ENCODE peak calls at places on chromosomes 3 and 15, in seven cellular contexts. One of them, this sample, is unnamed.

GRCh38 chr3:30641612-30642251 is 35.3 kb downstream of the TGFBR2 start:
- DNase-seq in CD4-positive, CD25-positive, alpha-beta regulatory T cell: no peak
- DNase-seq in stomach: no peak
- DNase-seq in heart left ventricle: no peak
- DNase-seq in K562: no peak
- DNase-seq in pancreas: no peak
- DNase-seq in endothelial cell of umbilical vein: no peak
- DNase-seq in this sample: no peak

GRCh38 chr3:54999801-55000200 is 71.9 kb upstream of the LRTM1 start:
- DNase-seq in CD4-positive, CD25-positive, alpha-beta regulatory T cell: no peak
- DNase-seq in stomach: no peak
- DNase-seq in heart left ventricle: no peak
- DNase-seq in K562: no peak
- DNase-seq in pancreas: no peak
- DNase-seq in endothelial cell of umbilical vein: no peak
- DNase-seq in this sample: no peak

GRCh38 chr15:89797678-89798201 is 16.9 kb downstream of the ANPEP start:
- DNase-seq in CD4-positive, CD25-positive, alpha-beta regulatory T cell: no peak
- DNase-seq in stomach: no peak
- DNase-seq in heart left ventricle: no peak
- DNase-seq in K562: no peak
- DNase-seq in pancreas: no peak
- DNase-seq in endothelial cell of umbilical vein: no peak
- DNase-seq in this sample: no peak

GRCh38 chr15:75446146-75446545 is 5.3 kb downstream of the SIN3A start:
- DNase-seq in CD4-positive, CD25-positive, alpha-beta regulatory T cell: peak; percentile 47
- DNase-seq in stomach: no peak
- DNase-seq in heart left ventricle: no peak
- DNase-seq in K562: no peak
- DNase-seq in pancreas: no peak
- DNase-seq in endothelial cell of umbilical vein: no peak
- DNase-seq in this sample: no peak

GRCh38 chr3:105976211-105976610 is 107.4 kb upstream of the CBLB start:
- DNase-seq in CD4-positive, CD25-positive, alpha-beta regulatory T cell: no peak
- DNase-seq in stomach: no peak
- DNase-seq in heart left ventricle: no peak
- DNase-seq in K562: no peak
- DNase-seq in pancreas: no peak
- DNase-seq in endothelial cell of umbilical vein: no peak
- DNase-seq in this sample: no peak

GRCh38 chr3:42801048-42801620 is 3.2 kb downstream of the HIGD1A start:
- DNase-seq in CD4-positive, CD25-positive, alpha-beta regulatory T cell: no peak
- DNase-seq in stomach: no peak
- DNase-seq in heart left ventricle: no peak
- DNase-seq in K562: no peak
- DNase-seq in pancreas: no peak
- DNase-seq in endothelial cell of umbilical vein: no peak
- DNase-seq in this sample: no peak

GRCh38 chr15:75202251-75203016 is 752 bp downstream of the C15orf39 start:
- DNase-seq in CD4-positive, CD25-positive, alpha-beta regulatory T cell: peak; percentile 94
- DNase-seq in stomach: peak; percentile 85
- DNase-seq in heart left ventricle: peak; percentile 90
- DNase-seq in K562: peak; percentile 62
- DNase-seq in pancreas: peak; percentile 94
- DNase-seq in endothelial cell of umbilical vein: peak; percentile 59
- DNase-seq in this sample: peak; percentile 94

GRCh38 chr3:192188218-192188835 is 539.0 kb downstream of the FGF12 start:
- DNase-seq in CD4-positive, CD25-positive, alpha-beta regulatory T cell: peak; percentile 52
- DNase-seq in stomach: peak; percentile 68
- DNase-seq in heart left ventricle: peak; percentile 52
- DNase-seq in K562: peak; percentile 54
- DNase-seq in pancreas: no peak
- DNase-seq in endothelial cell of umbilical vein: peak; percentile 46
- DNase-seq in this sample: peak; percentile 91

GRCh38 chr15:76150508-76150907 is 90.7 kb downstream of the TMEM266 start:
- DNase-seq in CD4-positive, CD25-positive, alpha-beta regulatory T cell: peak; percentile 8
- DNase-seq in stomach: peak; percentile 69
- DNase-seq in heart left ventricle: peak; percentile 60
- DNase-seq in K562: no peak
- DNase-seq in pancreas: no peak
- DNase-seq in endothelial cell of umbilical vein: no peak
- DNase-seq in this sample: peak; percentile 50

GRCh38 chr3:53804697-53805462 is 41.3 kb downstream of the CHDH start:
- DNase-seq in CD4-positive, CD25-positive, alpha-beta regulatory T cell: no peak
- DNase-seq in stomach: no peak
- DNase-seq in heart left ventricle: no peak
- DNase-seq in K562: no peak
- DNase-seq in pancreas: no peak
- DNase-seq in endothelial cell of umbilical vein: no peak
- DNase-seq in this sample: peak; percentile 43

GRCh38 chr3:196260784-196261183 is 26.7 kb downstream of the PCYT1A start:
- DNase-seq in CD4-positive, CD25-positive, alpha-beta regulatory T cell: no peak
- DNase-seq in stomach: no peak
- DNase-seq in heart left ventricle: no peak
- DNase-seq in K562: no peak
- DNase-seq in pancreas: no peak
- DNase-seq in endothelial cell of umbilical vein: no peak
- DNase-seq in this sample: no peak

GRCh38 chr3:32401541-32402052 is 9.9 kb downstream of the CMTM7 start:
- DNase-seq in CD4-positive, CD25-positive, alpha-beta regulatory T cell: peak; percentile 88
- DNase-seq in stomach: peak; percentile 74
- DNase-seq in heart left ventricle: peak; percentile 94
- DNase-seq in K562: no peak
- DNase-seq in pancreas: peak; percentile 87
- DNase-seq in endothelial cell of umbilical vein: peak; percentile 96
- DNase-seq in this sample: no peak

GRCh38 chr3:100463002-100463401 is 29.4 kb upstream of the TMEM45A start:
- DNase-seq in CD4-positive, CD25-positive, alpha-beta regulatory T cell: peak; percentile 49
- DNase-seq in stomach: no peak
- DNase-seq in heart left ventricle: no peak
- DNase-seq in K562: peak; percentile 37
- DNase-seq in pancreas: no peak
- DNase-seq in endothelial cell of umbilical vein: peak; percentile 52
- DNase-seq in this sample: peak; percentile 79

GRCh38 chr15:78209646-78210348 is 24.6 kb downstream of the ACSBG1 start:
- DNase-seq in CD4-positive, CD25-positive, alpha-beta regulatory T cell: no peak
- DNase-seq in stomach: peak; percentile 80
- DNase-seq in heart left ventricle: no peak
- DNase-seq in K562: no peak
- DNase-seq in pancreas: peak; percentile 88
- DNase-seq in endothelial cell of umbilical vein: no peak
- DNase-seq in this sample: no peak

GRCh38 chr15:100785181-100786138 is 94.2 kb upstream of the ALDH1A3 start:
- DNase-seq in CD4-positive, CD25-positive, alpha-beta regulatory T cell: no peak
- DNase-seq in stomach: no peak
- DNase-seq in heart left ventricle: no peak
- DNase-seq in K562: no peak
- DNase-seq in pancreas: no peak
- DNase-seq in endothelial cell of umbilical vein: no peak
- DNase-seq in this sample: no peak

GRCh38 chr15:25415707-25416106 is 23.1 kb downstream of the UBE3A start:
- DNase-seq in CD4-positive, CD25-positive, alpha-beta regulatory T cell: no peak
- DNase-seq in stomach: no peak
- DNase-seq in heart left ventricle: no peak
- DNase-seq in K562: no peak
- DNase-seq in pancreas: no peak
- DNase-seq in endothelial cell of umbilical vein: no peak
- DNase-seq in this sample: no peak

GRCh38 chr3:62316525-62316924 is 56.8 kb downstream of the FEZF2 start:
- DNase-seq in CD4-positive, CD25-positive, alpha-beta regulatory T cell: no peak
- DNase-seq in stomach: no peak
- DNase-seq in heart left ventricle: no peak
- DNase-seq in K562: no peak
- DNase-seq in pancreas: no peak
- DNase-seq in endothelial cell of umbilical vein: no peak
- DNase-seq in this sample: no peak

GRCh38 chr3:136075816-136076215 is 110.3 kb downstream of the PPP2R3A start:
- DNase-seq in CD4-positive, CD25-positive, alpha-beta regulatory T cell: no peak
- DNase-seq in stomach: no peak
- DNase-seq in heart left ventricle: no peak
- DNase-seq in K562: no peak
- DNase-seq in pancreas: no peak
- DNase-seq in endothelial cell of umbilical vein: no peak
- DNase-seq in this sample: peak; percentile 49

GRCh38 chr15:43954181-43954621 is 127.4 kb downstream of the WDR76 start:
- DNase-seq in CD4-positive, CD25-positive, alpha-beta regulatory T cell: no peak
- DNase-seq in stomach: no peak
- DNase-seq in heart left ventricle: no peak
- DNase-seq in K562: no peak
- DNase-seq in pancreas: no peak
- DNase-seq in endothelial cell of umbilical vein: no peak
- DNase-seq in this sample: no peak

GRCh38 chr3:5425371-5425770 is 237.9 kb downstream of the EDEM1 start:
- DNase-seq in CD4-positive, CD25-positive, alpha-beta regulatory T cell: no peak
- DNase-seq in stomach: no peak
- DNase-seq in heart left ventricle: no peak
- DNase-seq in K562: no peak
- DNase-seq in pancreas: no peak
- DNase-seq in endothelial cell of umbilical vein: no peak
- DNase-seq in this sample: no peak

GRCh38 chr3:109072208-109072607 is 45.7 kb downstream of the MORC1 start:
- DNase-seq in CD4-positive, CD25-positive, alpha-beta regulatory T cell: peak; percentile 6
- DNase-seq in stomach: no peak
- DNase-seq in heart left ventricle: no peak
- DNase-seq in K562: no peak
- DNase-seq in pancreas: no peak
- DNase-seq in endothelial cell of umbilical vein: no peak
- DNase-seq in this sample: no peak

GRCh38 chr15:39592500-39592899 is 11.6 kb downstream of the THBS1 start:
- DNase-seq in CD4-positive, CD25-positive, alpha-beta regulatory T cell: no peak
- DNase-seq in stomach: no peak
- DNase-seq in heart left ventricle: no peak
- DNase-seq in K562: no peak
- DNase-seq in pancreas: no peak
- DNase-seq in endothelial cell of umbilical vein: peak; percentile 69
- DNase-seq in this sample: no peak

GRCh38 chr3:182413061-182413460 is 380.2 kb upstream of the ATP11B start:
- DNase-seq in CD4-positive, CD25-positive, alpha-beta regulatory T cell: no peak
- DNase-seq in stomach: no peak
- DNase-seq in heart left ventricle: no peak
- DNase-seq in K562: no peak
- DNase-seq in pancreas: no peak
- DNase-seq in endothelial cell of umbilical vein: no peak
- DNase-seq in this sample: peak; percentile 53

GRCh38 chr3:149150436-149150835 is 21.0 kb downstream of the HPS3 start:
- DNase-seq in CD4-positive, CD25-positive, alpha-beta regulatory T cell: no peak
- DNase-seq in stomach: no peak
- DNase-seq in heart left ventricle: no peak
- DNase-seq in K562: no peak
- DNase-seq in pancreas: no peak
- DNase-seq in endothelial cell of umbilical vein: no peak
- DNase-seq in this sample: no peak
- H3K27ac ChIP-seq in CD4-positive, CD25-positive, alpha-beta regulatory T cell: no peak overlapping the region
- H3K27ac ChIP-seq in stomach: no peak overlapping the region
- H3K27ac ChIP-seq in heart left ventricle: no peak overlapping the region
- H3K27ac ChIP-seq in K562: no peak overlapping the region
- H3K27ac ChIP-seq in pancreas: no peak overlapping the region
- H3K27ac ChIP-seq in endothelial cell of umbilical vein: no peak overlapping the region
- H3K27ac ChIP-seq in this sample: no peak overlapping the region

DNA sequence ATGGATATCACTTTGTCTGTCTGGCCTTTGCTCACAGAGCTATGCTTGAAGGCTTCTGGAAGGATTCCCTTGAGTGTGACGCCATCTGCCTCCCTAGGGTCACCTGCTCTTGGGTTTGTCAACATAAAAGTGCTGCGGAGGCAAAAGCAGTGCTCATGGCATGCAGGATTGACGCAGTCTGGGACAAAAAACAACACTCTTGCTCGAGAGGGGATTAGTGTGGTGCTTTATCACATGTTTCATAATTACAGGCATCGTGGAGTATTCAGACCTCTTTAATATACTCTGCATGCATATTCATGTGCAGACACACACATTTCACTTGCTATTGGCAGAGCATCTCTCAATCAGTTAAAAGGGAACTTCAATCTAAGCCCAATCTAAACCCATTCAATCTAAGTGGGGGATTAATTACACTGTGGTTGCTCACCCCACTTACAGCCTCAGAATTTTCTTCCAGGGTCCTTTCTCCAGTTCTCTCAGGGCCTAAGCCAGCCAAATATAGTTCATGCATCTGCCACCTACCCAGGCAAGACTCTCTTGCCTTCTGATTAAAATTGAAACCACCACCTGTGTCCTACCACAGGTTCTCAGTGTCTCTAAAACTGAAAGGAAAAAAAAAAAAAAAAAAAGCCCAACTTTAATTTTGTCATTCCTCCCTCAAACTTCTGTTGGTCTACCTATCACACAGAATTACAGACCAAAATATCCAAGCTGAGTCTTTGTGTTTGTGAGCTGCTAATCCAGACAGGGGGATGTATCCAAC is 75.6 kb downstream of the BFSP2 start:
- DNase-seq in CD4-positive, CD25-positive, alpha-beta regulatory T cell: peak; percentile 89
- DNase-seq in stomach: no peak
- DNase-seq in heart left ventricle: no peak
- DNase-seq in K562: no peak
- DNase-seq in pancreas: no peak
- DNase-seq in endothelial cell of umbilical vein: no peak
- DNase-seq in this sample: peak; percentile 91
- H3K4me1 ChIP-seq in CD4-positive, CD25-positive, alpha-beta regulatory T cell: peaks cover 47% of the 10 kb centered on the region
- H3K4me1 ChIP-seq in stomach: peaks cover 8% of the 10 kb centered on the region
- H3K4me1 ChIP-seq in heart left ventricle: no peaks in the 10 kb centered on the region
- H3K4me1 ChIP-seq in K562: no peaks in the 10 kb centered on the region
- H3K4me1 ChIP-seq in pancreas: no peaks in the 10 kb centered on the region
- H3K4me1 ChIP-seq in endothelial cell of umbilical vein: no peaks in the 10 kb centered on the region
- H3K4me1 ChIP-seq in this sample: peaks cover 97% of the 10 kb centered on the region

GRCh38 chr3:127739347-127740135 is 66.8 kb downstream of the ABTB1 start:
- DNase-seq in CD4-positive, CD25-positive, alpha-beta regulatory T cell: no peak
- DNase-seq in stomach: no peak
- DNase-seq in heart left ventricle: no peak
- DNase-seq in K562: no peak
- DNase-seq in pancreas: no peak
- DNase-seq in endothelial cell of umbilical vein: no peak
- DNase-seq in this sample: no peak
- H3K27ac ChIP-seq in CD4-positive, CD25-positive, alpha-beta regulatory T cell: no peak overlapping the region
- H3K27ac ChIP-seq in stomach: peak overlapping the region; percentile 80
- H3K27ac ChIP-seq in heart left ventricle: peak overlapping the region; percentile 73
- H3K27ac ChIP-seq in K562: no peak overlapping the region
- H3K27ac ChIP-seq in pancreas: no peak overlapping the region
- H3K27ac ChIP-seq in endothelial cell of umbilical vein: no peak overlapping the region
- H3K27ac ChIP-seq in this sample: peak overlapping the region; percentile 98

GRCh38 chr15:63052128-63052826 is 9.7 kb downstream of the TPM1 start:
- DNase-seq in CD4-positive, CD25-positive, alpha-beta regulatory T cell: no peak
- DNase-seq in stomach: no peak
- DNase-seq in heart left ventricle: no peak
- DNase-seq in K562: no peak
- DNase-seq in pancreas: no peak
- DNase-seq in endothelial cell of umbilical vein: no peak
- DNase-seq in this sample: no peak

GRCh38 chr15:63056843-63057242 is 14.3 kb downstream of the TPM1 start:
- DNase-seq in CD4-positive, CD25-positive, alpha-beta regulatory T cell: no peak
- DNase-seq in stomach: peak; percentile 50
- DNase-seq in heart left ventricle: peak; percentile 66
- DNase-seq in K562: no peak
- DNase-seq in pancreas: no peak
- DNase-seq in endothelial cell of umbilical vein: no peak
- DNase-seq in this sample: no peak

GRCh38 chr15:63052961-63053698 is 10.6 kb downstream of the TPM1 start:
- DNase-seq in CD4-positive, CD25-positive, alpha-beta regulatory T cell: no peak
- DNase-seq in stomach: peak; percentile 42
- DNase-seq in heart left ventricle: peak; percentile 70
- DNase-seq in K562: no peak
- DNase-seq in pancreas: no peak
- DNase-seq in endothelial cell of umbilical vein: peak; percentile 54
- DNase-seq in this sample: no peak

GRCh38 chr15:63054985-63055384 is 12.4 kb downstream of the TPM1 start:
- DNase-seq in CD4-positive, CD25-positive, alpha-beta regulatory T cell: no peak
- DNase-seq in stomach: no peak
- DNase-seq in heart left ventricle: no peak
- DNase-seq in K562: no peak
- DNase-seq in pancreas: no peak
- DNase-seq in endothelial cell of umbilical vein: peak; percentile 26
- DNase-seq in this sample: no peak

GRCh38 chr15:63054281-63054683 is 11.7 kb downstream of the TPM1 start:
- DNase-seq in CD4-positive, CD25-positive, alpha-beta regulatory T cell: no peak
- DNase-seq in stomach: no peak
- DNase-seq in heart left ventricle: no peak
- DNase-seq in K562: no peak
- DNase-seq in pancreas: no peak
- DNase-seq in endothelial cell of umbilical vein: peak; percentile 24
- DNase-seq in this sample: no peak
- H3K4me1 ChIP-seq in CD4-positive, CD25-positive, alpha-beta regulatory T cell: peaks cover 4% of the 10 kb centered on the region
- H3K4me1 ChIP-seq in stomach: peaks cover 43% of the 10 kb centered on the region
- H3K4me1 ChIP-seq in heart left ventricle: peaks cover 56% of the 10 kb centered on the region
- H3K4me1 ChIP-seq in K562: peaks cover 58% of the 10 kb centered on the region
- H3K4me1 ChIP-seq in pancreas: peaks cover 41% of the 10 kb centered on the region
- H3K4me1 ChIP-seq in endothelial cell of umbilical vein: peaks cover 54% of the 10 kb centered on the region
- H3K4me1 ChIP-seq in this sample: peaks cover 13% of the 10 kb centered on the region